ENCODE peak calls at places on chromosome 1, in four cellular contexts. T is left lobe of liver, Z is non-pigmented ciliary epithelial cell, Q is NCI-H2029. A is an unnamed sample.

GRCh38 chr1:178098262-178098661 is 4.4 kb downstream of the RASAL2 start:
- DNase-seq in T (no peak), Z (no peak), Q (no peak), A (no peak)

GRCh38 chr1:158686430-158687009 is at the start of gene SPTA1:
- DNase-seq in T (no peak), Z (no peak), Q (no peak), A (no peak)

GRCh38 chr1:156476501-156477298 is 23.9 kb downstream of the MEF2D start:
- DNase-seq in T (no peak), Z (no peak), Q (no peak), A (no peak)

GRCh38 chr1:203871114-203871875 is 9.9 kb downstream of the SNRPE start:
- DNase-seq in T (no peak), Z (no peak), Q (no peak), A (no peak)

GRCh38 chr1:105795741-105796140 is 1260.7 kb upstream of the PRMT6 start:
- DNase-seq in T (no peak), Z (no peak), Q (no peak), A (no peak)

GRCh38 chr1:160459687-160460086 is 59.3 kb downstream of the VANGL2 start:
- DNase-seq in T (no peak), Z (no peak), Q (no peak), A (no peak)

GRCh38 chr1:55727010-55727409 is 511.8 kb upstream of the USP24 start:
- DNase-seq in T (no peak), Z (no peak), Q (no peak), A (no peak)

GRCh38 chr1:23745515-23745914 is 2.2 kb downstream of the ELOA start:
- DNase-seq in T (no peak), Z (no peak), Q (no peak), A (no peak)